ENCODE peak calls at places on chromosomes 12 and 14, in eight cellular contexts. One of them, this sample, is unnamed.
A peak's percentile ranks its signal among the peaks of the same experiment; 100 is the strongest.

GRCh38 chr12:80064951-80065350 is 34.4 kb upstream of the OTOGL start:
- DNase-seq in T-helper 17 cell: no peak
- DNase-seq in T1000: no peak
- DNase-seq in NCI-H2029 treated with DMSO at 0.1 percent for 48 hours: no peak
- DNase-seq in GM23338: no peak
- DNase-seq in small intestine: no peak
- DNase-seq in fibroblast of lung: no peak
- DNase-seq in pancreas: no peak
- DNase-seq in this sample: no peak

GRCh38 chr12:53381739-53382630 is 2.0 kb downstream of the SP1 start:
- DNase-seq in T-helper 17 cell: peak; percentile 32
- DNase-seq in T1000: no peak
- DNase-seq in NCI-H2029 treated with DMSO at 0.1 percent for 48 hours: no peak
- DNase-seq in GM23338: peak; percentile 80
- DNase-seq in small intestine: peak; percentile 66
- DNase-seq in fibroblast of lung: peak; percentile 48
- DNase-seq in pancreas: peak; percentile 79
- DNase-seq in this sample: peak; percentile 83

GRCh38 chr12:65585648-65586420 is 238.4 kb upstream of the HMGA2 start:
- DNase-seq in T-helper 17 cell: no peak
- DNase-seq in T1000: no peak
- DNase-seq in NCI-H2029 treated with DMSO at 0.1 percent for 48 hours: no peak
- DNase-seq in GM23338: no peak
- DNase-seq in small intestine: no peak
- DNase-seq in fibroblast of lung: no peak
- DNase-seq in pancreas: no peak
- DNase-seq in this sample: no peak

GRCh38 chr12:132600048-132601032 is 10.0 kb downstream of the LRCOL1 start:
- DNase-seq in T-helper 17 cell: no peak
- DNase-seq in T1000: no peak
- DNase-seq in NCI-H2029 treated with DMSO at 0.1 percent for 48 hours: peak; percentile 36
- DNase-seq in GM23338: peak; percentile 88
- DNase-seq in small intestine: peak; percentile 53
- DNase-seq in fibroblast of lung: peak; percentile 66
- DNase-seq in pancreas: peak; percentile 54
- DNase-seq in this sample: peak; percentile 91

GRCh38 chr12:56151672-56152131 is 685 bp upstream of the MYL6B start:
- DNase-seq in T-helper 17 cell: peak; percentile 49
- DNase-seq in T1000: no peak
- DNase-seq in NCI-H2029 treated with DMSO at 0.1 percent for 48 hours: peak; percentile 46
- DNase-seq in GM23338: peak; percentile 90
- DNase-seq in small intestine: peak; percentile 81
- DNase-seq in fibroblast of lung: peak; percentile 23
- DNase-seq in pancreas: peak; percentile 68
- DNase-seq in this sample: no peak

GRCh38 chr12:123057505-123058265 is 77.2 kb downstream of the ARL6IP4 start:
- DNase-seq in T-helper 17 cell: no peak
- DNase-seq in T1000: no peak
- DNase-seq in NCI-H2029 treated with DMSO at 0.1 percent for 48 hours: peak; percentile 85
- DNase-seq in GM23338: no peak
- DNase-seq in small intestine: no peak
- DNase-seq in fibroblast of lung: peak; percentile 37
- DNase-seq in pancreas: no peak
- DNase-seq in this sample: no peak

GRCh38 chr12:20370001-20370381 is 1.7 kb downstream of the PDE3A start:
- DNase-seq in T-helper 17 cell: no peak
- DNase-seq in T1000: peak; percentile 47
- DNase-seq in NCI-H2029 treated with DMSO at 0.1 percent for 48 hours: no peak
- DNase-seq in GM23338: peak; percentile 70
- DNase-seq in small intestine: peak; percentile 77
- DNase-seq in fibroblast of lung: peak; percentile 36
- DNase-seq in pancreas: peak; percentile 29
- DNase-seq in this sample: no peak

GRCh38 chr12:105451798-105452197 is 121.3 kb downstream of the C12orf75 start:
- DNase-seq in T-helper 17 cell: no peak
- DNase-seq in T1000: no peak
- DNase-seq in NCI-H2029 treated with DMSO at 0.1 percent for 48 hours: no peak
- DNase-seq in GM23338: no peak
- DNase-seq in small intestine: no peak
- DNase-seq in fibroblast of lung: no peak
- DNase-seq in pancreas: no peak
- DNase-seq in this sample: no peak

GRCh38 chr12:30269491-30269890 is 426.2 kb downstream of the IPO8 start:
- DNase-seq in T-helper 17 cell: no peak
- DNase-seq in T1000: no peak
- DNase-seq in NCI-H2029 treated with DMSO at 0.1 percent for 48 hours: no peak
- DNase-seq in GM23338: no peak
- DNase-seq in small intestine: no peak
- DNase-seq in fibroblast of lung: peak; percentile 23
- DNase-seq in pancreas: no peak
- DNase-seq in this sample: no peak

GRCh38 chr14:87522575-87522974 is 470.4 kb downstream of the GALC start:
- DNase-seq in T-helper 17 cell: no peak
- DNase-seq in T1000: no peak
- DNase-seq in NCI-H2029 treated with DMSO at 0.1 percent for 48 hours: no peak
- DNase-seq in GM23338: peak; percentile 72
- DNase-seq in small intestine: no peak
- DNase-seq in fibroblast of lung: no peak
- DNase-seq in pancreas: peak; percentile 14
- DNase-seq in this sample: no peak

GRCh38 chr14:99660006-99660566 is 15.2 kb downstream of the HHIPL1 start:
- DNase-seq in T-helper 17 cell: no peak
- DNase-seq in T1000: no peak
- DNase-seq in NCI-H2029 treated with DMSO at 0.1 percent for 48 hours: no peak
- DNase-seq in GM23338: peak; percentile 58
- DNase-seq in small intestine: no peak
- DNase-seq in fibroblast of lung: no peak
- DNase-seq in pancreas: no peak
- DNase-seq in this sample: no peak

GRCh38 chr14:50830044-50830931 is 674 bp downstream of the NIN start:
- DNase-seq in T-helper 17 cell: peak; percentile 47
- DNase-seq in T1000: no peak
- DNase-seq in NCI-H2029 treated with DMSO at 0.1 percent for 48 hours: peak; percentile 31
- DNase-seq in GM23338: peak; percentile 83
- DNase-seq in small intestine: peak; percentile 42
- DNase-seq in fibroblast of lung: peak; percentile 52
- DNase-seq in pancreas: peak; percentile 44
- DNase-seq in this sample: peak; percentile 87

GRCh38 chr12:102769323-102769916 is 147.6 kb downstream of the PAH start:
- DNase-seq in T-helper 17 cell: no peak
- DNase-seq in T1000: peak; percentile 11
- DNase-seq in NCI-H2029 treated with DMSO at 0.1 percent for 48 hours: peak; percentile 41
- DNase-seq in GM23338: peak; percentile 84
- DNase-seq in small intestine: peak; percentile 39
- DNase-seq in fibroblast of lung: peak; percentile 38
- DNase-seq in pancreas: peak; percentile 57
- DNase-seq in this sample: peak; percentile 83

GRCh38 chr12:24534632-24535031 is 414.3 kb downstream of the BCAT1 start:
- DNase-seq in T-helper 17 cell: no peak
- DNase-seq in T1000: no peak
- DNase-seq in NCI-H2029 treated with DMSO at 0.1 percent for 48 hours: no peak
- DNase-seq in GM23338: peak; percentile 49
- DNase-seq in small intestine: no peak
- DNase-seq in fibroblast of lung: no peak
- DNase-seq in pancreas: no peak
- DNase-seq in this sample: no peak

GRCh38 chr12:47164730-47165439 is 85.1 kb upstream of the AMIGO2 start:
- DNase-seq in T-helper 17 cell: no peak
- DNase-seq in T1000: no peak
- DNase-seq in NCI-H2029 treated with DMSO at 0.1 percent for 48 hours: no peak
- DNase-seq in GM23338: no peak
- DNase-seq in small intestine: no peak
- DNase-seq in fibroblast of lung: peak; percentile 87
- DNase-seq in pancreas: no peak
- DNase-seq in this sample: no peak

GRCh38 chr12:28711411-28711810 is 437.7 kb upstream of the FAR2 start:
- DNase-seq in T-helper 17 cell: no peak
- DNase-seq in T1000: no peak
- DNase-seq in NCI-H2029 treated with DMSO at 0.1 percent for 48 hours: no peak
- DNase-seq in GM23338: no peak
- DNase-seq in small intestine: no peak
- DNase-seq in fibroblast of lung: peak; percentile 31
- DNase-seq in pancreas: no peak
- DNase-seq in this sample: no peak

GRCh38 chr14:55600784-55601561 is 21.0 kb downstream of the KTN1 start:
- DNase-seq in T-helper 17 cell: no peak
- DNase-seq in T1000: no peak
- DNase-seq in NCI-H2029 treated with DMSO at 0.1 percent for 48 hours: no peak
- DNase-seq in GM23338: no peak
- DNase-seq in small intestine: no peak
- DNase-seq in fibroblast of lung: peak; percentile 80
- DNase-seq in pancreas: no peak
- DNase-seq in this sample: no peak

GRCh38 chr12:122403831-122404230 is 18.6 kb downstream of the CLIP1 start:
- DNase-seq in T-helper 17 cell: no peak
- DNase-seq in T1000: no peak
- DNase-seq in NCI-H2029 treated with DMSO at 0.1 percent for 48 hours: no peak
- DNase-seq in GM23338: no peak
- DNase-seq in small intestine: no peak
- DNase-seq in fibroblast of lung: no peak
- DNase-seq in pancreas: no peak
- DNase-seq in this sample: no peak

GRCh38 chr12:68400231-68400829 is 68.2 kb upstream of the MDM1 start:
- DNase-seq in T-helper 17 cell: no peak
- DNase-seq in T1000: no peak
- DNase-seq in NCI-H2029 treated with DMSO at 0.1 percent for 48 hours: peak; percentile 70
- DNase-seq in GM23338: no peak
- DNase-seq in small intestine: no peak
- DNase-seq in fibroblast of lung: no peak
- DNase-seq in pancreas: no peak
- DNase-seq in this sample: no peak

GRCh38 chr12:6312529-6313325 is 2.2 kb downstream of the PLEKHG6 start:
- DNase-seq in T-helper 17 cell: no peak
- DNase-seq in T1000: peak; percentile 42
- DNase-seq in NCI-H2029 treated with DMSO at 0.1 percent for 48 hours: peak; percentile 24
- DNase-seq in GM23338: peak; percentile 68
- DNase-seq in small intestine: peak; percentile 96
- DNase-seq in fibroblast of lung: no peak
- DNase-seq in pancreas: peak; percentile 62
- DNase-seq in this sample: no peak

GRCh38 chr12:153080-153746 is 60.7 kb downstream of the SLC6A12 start:
- DNase-seq in T-helper 17 cell: peak; percentile 14
- DNase-seq in T1000: no peak
- DNase-seq in NCI-H2029 treated with DMSO at 0.1 percent for 48 hours: peak; percentile 9
- DNase-seq in GM23338: peak; percentile 90
- DNase-seq in small intestine: peak; percentile 76
- DNase-seq in fibroblast of lung: peak; percentile 38
- DNase-seq in pancreas: peak; percentile 34
- DNase-seq in this sample: no peak

GRCh38 chr12:1073652-1074051 is 82.6 kb downstream of the ERC1 start:
- DNase-seq in T-helper 17 cell: no peak
- DNase-seq in T1000: no peak
- DNase-seq in NCI-H2029 treated with DMSO at 0.1 percent for 48 hours: no peak
- DNase-seq in GM23338: no peak
- DNase-seq in small intestine: no peak
- DNase-seq in fibroblast of lung: no peak
- DNase-seq in pancreas: no peak
- DNase-seq in this sample: no peak

GRCh38 chr12:75877588-75878381 is 153.8 kb downstream of the PHLDA1 start:
- DNase-seq in T-helper 17 cell: no peak
- DNase-seq in T1000: no peak
- DNase-seq in NCI-H2029 treated with DMSO at 0.1 percent for 48 hours: no peak
- DNase-seq in GM23338: no peak
- DNase-seq in small intestine: peak; percentile 28
- DNase-seq in fibroblast of lung: no peak
- DNase-seq in pancreas: no peak
- DNase-seq in this sample: no peak

GRCh38 chr14:105448706-105449111 is 25.9 kb upstream of the CRIP2 start:
- DNase-seq in T-helper 17 cell: peak; percentile 72
- DNase-seq in T1000: peak; percentile 43
- DNase-seq in NCI-H2029 treated with DMSO at 0.1 percent for 48 hours: no peak
- DNase-seq in GM23338: peak; percentile 88
- DNase-seq in small intestine: peak; percentile 51
- DNase-seq in fibroblast of lung: peak; percentile 32
- DNase-seq in pancreas: peak; percentile 82
- DNase-seq in this sample: peak; percentile 93

GRCh38 chr12:31317471-31318397 is 8.2 kb downstream of the SINHCAF start:
- DNase-seq in T-helper 17 cell: no peak
- DNase-seq in T1000: no peak
- DNase-seq in NCI-H2029 treated with DMSO at 0.1 percent for 48 hours: no peak
- DNase-seq in GM23338: no peak
- DNase-seq in small intestine: peak; percentile 62
- DNase-seq in fibroblast of lung: peak; percentile 35
- DNase-seq in pancreas: no peak
- DNase-seq in this sample: no peak

GRCh38 chr14:70770490-70770889 is 38.8 kb downstream of the MAP3K9 start:
- DNase-seq in T-helper 17 cell: no peak
- DNase-seq in T1000: no peak
- DNase-seq in NCI-H2029 treated with DMSO at 0.1 percent for 48 hours: no peak
- DNase-seq in GM23338: no peak
- DNase-seq in small intestine: no peak
- DNase-seq in fibroblast of lung: no peak
- DNase-seq in pancreas: no peak
- DNase-seq in this sample: no peak

GRCh38 chr12:83086023-83086422 is 399.3 kb downstream of the TMTC2 start:
- DNase-seq in T-helper 17 cell: no peak
- DNase-seq in T1000: no peak
- DNase-seq in NCI-H2029 treated with DMSO at 0.1 percent for 48 hours: no peak
- DNase-seq in GM23338: no peak
- DNase-seq in small intestine: no peak
- DNase-seq in fibroblast of lung: no peak
- DNase-seq in pancreas: no peak
- DNase-seq in this sample: no peak

GRCh38 chr14:36438883-36439282 is 81.1 kb downstream of the NKX2-1 start:
- DNase-seq in T-helper 17 cell: no peak
- DNase-seq in T1000: no peak
- DNase-seq in NCI-H2029 treated with DMSO at 0.1 percent for 48 hours: peak; percentile 84
- DNase-seq in GM23338: no peak
- DNase-seq in small intestine: no peak
- DNase-seq in fibroblast of lung: no peak
- DNase-seq in pancreas: no peak
- DNase-seq in this sample: no peak

GRCh38 chr12:1559729-1560128 is 34.7 kb downstream of the FBXL14 start:
- DNase-seq in T-helper 17 cell: no peak
- DNase-seq in T1000: no peak
- DNase-seq in NCI-H2029 treated with DMSO at 0.1 percent for 48 hours: peak; percentile 75
- DNase-seq in GM23338: no peak
- DNase-seq in small intestine: no peak
- DNase-seq in fibroblast of lung: no peak
- DNase-seq in pancreas: no peak
- DNase-seq in this sample: no peak

GRCh38 chr12:25052191-25053020 is 103.5 kb upstream of the BCAT1 start:
- DNase-seq in T-helper 17 cell: peak; percentile 22
- DNase-seq in T1000: no peak
- DNase-seq in NCI-H2029 treated with DMSO at 0.1 percent for 48 hours: no peak
- DNase-seq in GM23338: peak; percentile 22
- DNase-seq in small intestine: peak; percentile 48
- DNase-seq in fibroblast of lung: no peak
- DNase-seq in pancreas: no peak
- DNase-seq in this sample: no peak

GRCh38 chr14:60589442-60589841 is 59.8 kb downstream of the SIX1 start:
- DNase-seq in T-helper 17 cell: no peak
- DNase-seq in T1000: no peak
- DNase-seq in NCI-H2029 treated with DMSO at 0.1 percent for 48 hours: no peak
- DNase-seq in GM23338: no peak
- DNase-seq in small intestine: no peak
- DNase-seq in fibroblast of lung: no peak
- DNase-seq in pancreas: no peak
- DNase-seq in this sample: no peak

GRCh38 chr12:8642775-8643174 is 19.9 kb downstream of the MFAP5 start:
- DNase-seq in T-helper 17 cell: no peak
- DNase-seq in T1000: no peak
- DNase-seq in NCI-H2029 treated with DMSO at 0.1 percent for 48 hours: no peak
- DNase-seq in GM23338: no peak
- DNase-seq in small intestine: peak; percentile 16
- DNase-seq in fibroblast of lung: no peak
- DNase-seq in pancreas: no peak
- DNase-seq in this sample: no peak

GRCh38 chr14:81398196-81398891 is 1.8 kb downstream of the STON2 start:
- DNase-seq in T-helper 17 cell: no peak
- DNase-seq in T1000: no peak
- DNase-seq in NCI-H2029 treated with DMSO at 0.1 percent for 48 hours: no peak
- DNase-seq in GM23338: no peak
- DNase-seq in small intestine: no peak
- DNase-seq in fibroblast of lung: no peak
- DNase-seq in pancreas: no peak
- DNase-seq in this sample: no peak